ENCODE peak calls at places on chromosomes 3 and 15, in seven cellular contexts. I is HFFc6, E is NCI-H2029, G is EL, D is NCI-H345, W is GM12892, H is Right ventricle myocardium superior. L is an unnamed sample.

GRCh38 chr3:176206809-176207208 is 990.5 kb downstream of the TBL1XR1 start:
- DNase-seq in I (no peak), E (no peak), G (no peak), D (no peak), W (no peak), H (no peak), L (no peak)

GRCh38 chr3:45746974-45747622 is 49.2 kb downstream of the SLC6A20 start:
- DNase-seq in I (no peak), E (no peak), G (no peak), D (no peak), W (no peak), H (no peak), L (no peak)

GRCh38 chr3:55675478-55675877 is 188.4 kb upstream of the WNT5A start:
- DNase-seq in I (no peak), E (no peak), G (no peak), D (no peak), W (peak), H (no peak), L (no peak)

GRCh38 chr3:188279696-188280398 is 125.9 kb downstream of the LPP start:
- DNase-seq in I (no peak), E (peak), G (no peak), D (peak), W (no peak), H (no peak), L (no peak)

GRCh38 chr15:84982301-84982920 is 755 bp downstream of the PDE8A start:
- DNase-seq in I (no peak), E (no peak), G (peak), D (no peak), W (no peak), H (peak), L (no peak)

GRCh38 chr3:126154391-126155279 is 25.8 kb downstream of the ALDH1L1 start:
- DNase-seq in I (no peak), E (no peak), G (no peak), D (no peak), W (no peak), H (no peak), L (no peak)

GRCh38 chr3:126859415-126860246 is 123.3 kb upstream of the PLXNA1 start:
- DNase-seq in I (no peak), E (no peak), G (no peak), D (no peak), W (no peak), H (no peak), L (no peak)

GRCh38 chr3:42229942-42230688 is 35.9 kb downstream of the CCK start:
- DNase-seq in I (peak), E (no peak), G (peak), D (peak), W (no peak), H (no peak), L (peak)

GRCh38 chr15:98000249-98001203 is 40.0 kb downstream of the ARRDC4 start:
- DNase-seq in I (peak), E (no peak), G (peak), D (no peak), W (no peak), H (no peak), L (peak)

GRCh38 chr3:4754180-4755086 is 224.8 kb upstream of the BHLHE40 start:
- DNase-seq in I (no peak), E (no peak), G (no peak), D (no peak), W (peak), H (no peak), L (no peak)

GRCh38 chr15:79535536-79535935 is 103.4 kb downstream of the MINAR1 start:
- DNase-seq in I (peak), E (no peak), G (peak), D (no peak), W (no peak), H (no peak), L (no peak)

GRCh38 chr3:127710473-127710941 is 37.8 kb downstream of the ABTB1 start:
- DNase-seq in I (no peak), E (no peak), G (no peak), D (no peak), W (no peak), H (no peak), L (peak)

GRCh38 chr3:20375302-20375701 is 189.3 kb upstream of the SGO1 start:
- DNase-seq in I (no peak), E (no peak), G (no peak), D (no peak), W (no peak), H (no peak), L (no peak)

GRCh38 chr15:76139368-76140068 is 79.7 kb downstream of the TMEM266 start:
- DNase-seq in I (peak), E (peak), G (peak), D (peak), W (peak), H (peak), L (peak)

GRCh38 chr3:52249683-52250082 is 4.1 kb downstream of the PPM1M start:
- DNase-seq in I (no peak), E (no peak), G (no peak), D (no peak), W (no peak), H (no peak), L (no peak)

GRCh38 chr15:52318729-52319500 is 23.3 kb upstream of the MYO5C start:
- DNase-seq in I (no peak), E (peak), G (no peak), D (no peak), W (no peak), H (peak), L (no peak)

GRCh38 chr3:153295906-153296305 is 133.9 kb downstream of the RAP2B start:
- DNase-seq in I (no peak), E (no peak), G (no peak), D (no peak), W (no peak), H (no peak), L (no peak)

GRCh38 chr3:165156757-165157156 is 39.4 kb downstream of the SLITRK3 start:
- DNase-seq in I (no peak), E (no peak), G (no peak), D (no peak), W (no peak), H (no peak), L (no peak)

GRCh38 chr15:36887214-36888017 is 212.9 kb downstream of the MEIS2 start:
- DNase-seq in I (no peak), E (no peak), G (peak), D (no peak), W (no peak), H (no peak), L (no peak)

GRCh38 chr3:171420667-171421066 is 39.5 kb downstream of the TNIK start:
- DNase-seq in I (no peak), E (no peak), G (no peak), D (no peak), W (no peak), H (no peak), L (no peak)

GRCh38 chr3:169966951-169967915 is 626 bp downstream of the SEC62 start:
- DNase-seq in I (peak), E (peak), G (peak), D (no peak), W (peak), H (peak), L (peak)

GRCh38 chr15:79140846-79141570 is 50.4 kb upstream of the RASGRF1 start:
- DNase-seq in I (no peak), E (no peak), G (peak), D (no peak), W (no peak), H (no peak), L (no peak)

GRCh38 chr15:58793862-58794261 is 22.8 kb downstream of the MINDY2 start:
- DNase-seq in I (no peak), E (no peak), G (no peak), D (no peak), W (no peak), H (no peak), L (no peak)

GRCh38 chr3:124791639-124792111 is 61.4 kb downstream of the UMPS start:
- DNase-seq in I (peak), E (no peak), G (peak), D (no peak), W (no peak), H (peak), L (peak)